ENCODE peak calls at places on chromosome 13, in eight cellular contexts. G is lower leg skin; B is astrocyte of the spinal cord; D is effector memory CD4-positive, alpha-beta T cell; Z is HCT116; M is fibroblast of the aortic adventitia; A is stomach; V is epithelial cell of proximal tubule. T is an unnamed sample.

GRCh38 chr13:111511805-111512504 is 191.5 kb downstream of the TEX29 start:
- DNase-seq in G (peak), B (no peak), D (no peak), Z (no peak), M (no peak), A (no peak), V (no peak), T (no peak)

GRCh38 chr13:98089246-98089645 is 53.6 kb upstream of the FARP1 start:
- DNase-seq in G (no peak), B (peak), D (no peak), Z (no peak), M (peak), A (no peak), V (no peak), T (no peak)

GRCh38 chr13:114248011-114248410 is 13.3 kb downstream of the CDC16 start:
- DNase-seq in G (no peak), B (peak), D (no peak), Z (no peak), M (no peak), A (no peak), V (peak), T (no peak)

GRCh38 chr13:97615266-97615665 is 181.3 kb downstream of the RAP2A start:
- DNase-seq in G (no peak), B (no peak), D (no peak), Z (no peak), M (no peak), A (no peak), V (no peak), T (no peak)

GRCh38 chr13:80924596-80924995 is 583.7 kb upstream of the SPRY2 start:
- DNase-seq in G (no peak), B (peak), D (no peak), Z (no peak), M (peak), A (no peak), V (no peak), T (no peak)

GRCh38 chr13:44576396-44577235 is 486 bp upstream of the TSC22D1 start:
- DNase-seq in G (peak), B (no peak), D (peak), Z (no peak), M (no peak), A (peak), V (no peak), T (no peak)

GRCh38 chr13:74465279-74465678 is 331.1 kb upstream of the KLF12 start:
- DNase-seq in G (no peak), B (no peak), D (no peak), Z (no peak), M (no peak), A (no peak), V (no peak), T (no peak)

GRCh38 chr13:107185889-107186288 is 618.0 kb upstream of the ARGLU1 start:
- DNase-seq in G (no peak), B (peak), D (no peak), Z (no peak), M (no peak), A (no peak), V (no peak), T (no peak)

GRCh38 chr13:48600374-48601364 is 53.1 kb upstream of the CYSLTR2 start:
- DNase-seq in G (no peak), B (peak), D (no peak), Z (no peak), M (peak), A (no peak), V (peak), T (no peak)

GRCh38 chr13:19083340-19083739 is 98.3 kb downstream of the TUBA3C start:
- DNase-seq in G (no peak), B (no peak), D (no peak), Z (no peak), M (no peak), A (no peak), V (no peak), T (no peak)

GRCh38 chr13:32443111-32443510 is 15.2 kb upstream of the N4BP2L1 start:
- DNase-seq in G (no peak), B (no peak), D (no peak), Z (peak), M (no peak), A (no peak), V (no peak), T (no peak)

GRCh38 chr13:113863511-113864302 is at the start of gene GAS6:
- DNase-seq in G (peak), B (peak), D (no peak), Z (no peak), M (peak), A (peak), V (no peak), T (no peak)

GRCh38 chr13:32150239-32150638 is 118.7 kb downstream of the FRY start:
- DNase-seq in G (no peak), B (no peak), D (no peak), Z (no peak), M (peak), A (no peak), V (no peak), T (no peak)

GRCh38 chr13:63124863-63125262 is 1709.2 kb upstream of the PCDH20 start:
- DNase-seq in G (no peak), B (peak), D (no peak), Z (peak), M (peak), A (no peak), V (no peak), T (peak)

GRCh38 chr13:100040196-100040595 is 48.7 kb upstream of the PCCA start:
- DNase-seq in G (no peak), B (peak), D (no peak), Z (no peak), M (no peak), A (no peak), V (no peak), T (no peak)

GRCh38 chr13:109787135-109787954 is 962 bp upstream of the IRS2 start:
- DNase-seq in G (no peak), B (peak), D (no peak), Z (no peak), M (no peak), A (peak), V (no peak), T (no peak)

GRCh38 chr13:94371855-94372254 is 107.6 kb downstream of the DCT start:
- DNase-seq in G (no peak), B (no peak), D (no peak), Z (no peak), M (no peak), A (no peak), V (no peak), T (no peak)

GRCh38 chr13:79988573-79988972 is 352.4 kb downstream of the SPRY2 start:
- DNase-seq in G (no peak), B (peak), D (no peak), Z (no peak), M (peak), A (peak), V (no peak), T (no peak)

GRCh38 chr13:36530050-36530789 is 97.9 kb downstream of the CCNA1 start:
- DNase-seq in G (no peak), B (peak), D (no peak), Z (no peak), M (peak), A (no peak), V (peak), T (no peak)

GRCh38 chr13:112849500-112849899 is 119.5 kb upstream of the MCF2L start:
- DNase-seq in G (no peak), B (peak), D (no peak), Z (no peak), M (no peak), A (no peak), V (no peak), T (peak)

GRCh38 chr13:27625839-27626238 is 4.1 kb downstream of the POLR1D start:
- DNase-seq in G (no peak), B (no peak), D (no peak), Z (no peak), M (no peak), A (no peak), V (no peak), T (no peak)

GRCh38 chr13:106373989-106374572 is 161.4 kb downstream of the EFNB2 start:
- DNase-seq in G (no peak), B (peak), D (no peak), Z (no peak), M (peak), A (no peak), V (no peak), T (peak)

GRCh38 chr13:33403807-33404362 is 118.3 kb upstream of the STARD13 start:
- DNase-seq in G (no peak), B (no peak), D (no peak), Z (no peak), M (no peak), A (no peak), V (no peak), T (no peak)

GRCh38 chr13:85366759-85367417 is 432.3 kb downstream of the SLITRK6 start:
- DNase-seq in G (no peak), B (peak), D (no peak), Z (no peak), M (no peak), A (no peak), V (no peak), T (no peak)

GRCh38 chr13:77774181-77774580 is 76.7 kb downstream of the SLAIN1 start:
- DNase-seq in G (no peak), B (no peak), D (no peak), Z (no peak), M (no peak), A (no peak), V (no peak), T (no peak)

GRCh38 chr13:99816321-99816720 is 155.2 kb downstream of the ZIC5 start:
- DNase-seq in G (no peak), B (no peak), D (no peak), Z (no peak), M (no peak), A (no peak), V (no peak), T (no peak)

GRCh38 chr13:95906999-95907398 is 146.2 kb downstream of the UGGT2 start:
- DNase-seq in G (no peak), B (no peak), D (no peak), Z (no peak), M (no peak), A (no peak), V (no peak), T (no peak)

GRCh38 chr13:42486711-42487198 is 87.2 kb upstream of the TNFSF11 start:
- DNase-seq in G (no peak), B (peak), D (no peak), Z (no peak), M (peak), A (no peak), V (no peak), T (no peak)

GRCh38 chr13:112815871-112816270 is 126.0 kb downstream of the ATP11A start:
- DNase-seq in G (peak), B (no peak), D (no peak), Z (no peak), M (no peak), A (peak), V (no peak), T (no peak)

GRCh38 chr13:112855859-112856258 is 113.2 kb upstream of the MCF2L start:
- DNase-seq in G (no peak), B (no peak), D (no peak), Z (no peak), M (no peak), A (no peak), V (no peak), T (no peak)

DNA sequence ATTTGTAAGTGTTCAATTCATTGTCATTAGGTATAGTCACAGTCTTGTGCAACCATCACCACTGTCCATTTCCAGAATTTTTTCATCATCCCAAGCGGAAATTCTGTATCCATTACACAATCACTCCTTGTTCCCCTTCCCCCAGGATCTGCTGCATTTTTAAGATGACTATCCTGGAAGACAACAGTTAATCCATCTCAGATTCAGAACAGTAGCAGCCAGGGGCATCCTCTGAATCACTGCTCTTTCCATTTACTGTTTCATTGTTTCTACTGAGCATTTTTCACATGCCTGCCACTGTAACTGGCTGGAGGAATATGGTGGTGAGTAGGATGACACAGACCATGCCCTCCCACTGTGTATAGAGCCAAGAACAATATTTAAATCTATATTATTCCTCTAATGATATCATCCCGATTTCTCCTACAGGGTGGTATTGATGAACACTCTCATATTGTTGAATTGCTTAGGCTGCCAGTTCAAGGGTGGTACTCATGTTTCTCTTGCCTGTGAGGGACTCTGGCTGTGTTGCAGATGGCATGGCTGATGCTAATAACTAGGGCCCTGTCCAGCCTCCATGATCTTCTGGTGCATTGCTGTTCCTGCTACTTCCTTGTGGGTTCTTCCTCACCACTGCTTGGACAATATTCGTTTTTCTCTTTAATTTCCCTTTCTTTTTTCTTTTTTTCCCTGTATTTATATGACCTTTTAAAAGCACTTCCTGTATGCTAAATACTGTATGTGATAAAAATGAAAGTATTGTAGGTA is 59.0 kb downstream of the WDFY2 start:
- DNase-seq in G (no peak), B (peak), D (no peak), Z (no peak), M (peak), A (no peak), V (peak), T (no peak)
- H3K4me3 ChIP-seq in G (no peak), B (no peak), D (no peak), Z (no peak), M (no peak), A (no peak), V (no peak), T (no peak)

GRCh38 chr13:24253520-24254150 is 55.7 kb upstream of the C1QTNF9 start:
- DNase-seq in G (no peak), B (no peak), D (no peak), Z (no peak), M (no peak), A (no peak), V (no peak), T (no peak)

GRCh38 chr13:24254151-24254810 is 55.1 kb upstream of the C1QTNF9 start:
- DNase-seq in G (no peak), B (no peak), D (peak), Z (no peak), M (no peak), A (no peak), V (no peak), T (peak)

GRCh38 chr13:24249586-24249985 is 59.8 kb upstream of the C1QTNF9 start:
- DNase-seq in G (no peak), B (no peak), D (no peak), Z (no peak), M (no peak), A (no peak), V (no peak), T (no peak)

GRCh38 chr13:24252136-24252535 is 57.2 kb upstream of the C1QTNF9 start:
- DNase-seq in G (no peak), B (no peak), D (no peak), Z (no peak), M (no peak), A (no peak), V (no peak), T (no peak)

GRCh38 chr13:24251525-24251924 is 57.9 kb upstream of the C1QTNF9 start:
- DNase-seq in G (no peak), B (no peak), D (peak), Z (no peak), M (no peak), A (no peak), V (no peak), T (peak)
- H3K4me3 ChIP-seq in G (no peak), B (no peak), D (peak), Z (no peak), M (no peak), A (peak), V (no peak), T (no peak)

GRCh38 chr13:60755380-60756163 is 358.6 kb downstream of the TDRD3 start:
- DNase-seq in G (no peak), B (no peak), D (no peak), Z (no peak), M (no peak), A (no peak), V (no peak), T (no peak)

GRCh38 chr13:60758637-60759036 is 361.6 kb downstream of the TDRD3 start:
- DNase-seq in G (no peak), B (no peak), D (no peak), Z (no peak), M (no peak), A (no peak), V (no peak), T (no peak)

GRCh38 chr13:60757481-60757880 is 360.5 kb downstream of the TDRD3 start:
- DNase-seq in G (no peak), B (no peak), D (no peak), Z (no peak), M (no peak), A (no peak), V (no peak), T (no peak)

GRCh38 chr13:60756306-60756705 is 359.3 kb downstream of the TDRD3 start:
- DNase-seq in G (no peak), B (peak), D (no peak), Z (no peak), M (peak), A (no peak), V (no peak), T (no peak)

DNA sequence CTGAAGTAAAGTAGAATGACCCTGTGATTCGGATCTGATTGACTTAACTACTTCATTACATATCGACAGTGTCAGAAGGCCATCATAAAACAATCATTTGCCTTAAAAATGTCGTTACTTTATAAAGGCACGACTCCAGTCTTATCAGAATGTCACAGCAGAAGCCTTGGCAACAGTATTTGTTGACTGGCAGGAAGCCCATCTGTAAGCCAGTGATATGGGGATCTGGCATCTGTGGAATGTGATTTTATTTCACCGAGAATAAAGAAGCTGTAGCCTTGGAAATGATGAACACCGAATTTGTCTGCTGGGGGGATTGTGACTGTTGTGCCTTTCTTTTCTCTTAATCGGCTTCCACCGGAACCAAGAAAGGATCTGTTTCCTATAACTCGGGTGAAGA is 362.5 kb downstream of the TDRD3 start:
- DNase-seq in G (no peak), B (peak), D (no peak), Z (no peak), M (peak), A (peak), V (peak), T (no peak)
- H3K4me3 ChIP-seq in G (no peak), B (no peak), D (no peak), Z (no peak), M (no peak), A (no peak), V (no peak), T (no peak)

GRCh38 chr13:30429721-30430694 is 7.7 kb downstream of the UBE2L5 start:
- DNase-seq in G (no peak), B (peak), D (no peak), Z (peak), M (peak), A (no peak), V (peak), T (no peak)
- H3K4me3 ChIP-seq in G (no peak), B (no peak), D (no peak), Z (no peak), M (peak), A (no peak), V (no peak), T (no peak)

GRCh38 chr13:66659291-66660012 is 570.7 kb downstream of the PCDH9 start:
- DNase-seq in G (no peak), B (peak), D (no peak), Z (no peak), M (peak), A (no peak), V (no peak), T (no peak)
- H3K4me3 ChIP-seq in G (no peak), B (no peak), D (no peak), Z (peak), M (no peak), A (no peak), V (no peak), T (no peak)

GRCh38 chr13:101869553-101869952 is 417.1 kb downstream of the ITGBL1 start:
- DNase-seq in G (no peak), B (peak), D (no peak), Z (no peak), M (no peak), A (no peak), V (no peak), T (no peak)

GRCh38 chr13:101868585-101869469 is 416.4 kb downstream of the ITGBL1 start:
- DNase-seq in G (no peak), B (no peak), D (no peak), Z (no peak), M (no peak), A (no peak), V (no peak), T (no peak)
- H3K4me3 ChIP-seq in G (no peak), B (no peak), D (no peak), Z (no peak), M (no peak), A (no peak), V (no peak), T (no peak)

GRCh38 chr13:40342461-40342860 is 324.0 kb downstream of the FOXO1 start:
- DNase-seq in G (no peak), B (no peak), D (no peak), Z (no peak), M (peak), A (no peak), V (no peak), T (no peak)
- H3K4me3 ChIP-seq in G (no peak), B (no peak), D (no peak), Z (no peak), M (no peak), A (no peak), V (no peak), T (no peak)

GRCh38 chr13:50844181-50844875 is 836 bp upstream of the DLEU7 start:
- DNase-seq in G (no peak), B (no peak), D (no peak), Z (no peak), M (no peak), A (no peak), V (no peak), T (no peak)
- H3K4me3 ChIP-seq in G (no peak), B (no peak), D (no peak), Z (no peak), M (no peak), A (no peak), V (no peak), T (no peak)